ENCODE peak calls at places on chromosomes 6 and 20, in six cellular contexts. D is HCT116, E is GM23338, W is stomach, H is SK-N-SH, Z is sigmoid colon. Q is an unnamed sample.

GRCh38 chr6:48024956-48025355 is 86.0 kb downstream of the PTCHD4 start:
- DNase-seq in H (no peak), D (no peak), E (no peak), W (no peak), Z (no peak), Q (no peak)

GRCh38 chr20:35518975-35519374 is 10.5 kb downstream of the C20orf173 start:
- DNase-seq in D (no peak), W (no peak), E (no peak), Z (no peak), H (no peak), Q (no peak)

GRCh38 chr20:62367483-62368302 is 581 bp upstream of the LAMA5 start:
- DNase-seq in E (peak), W (peak), H (peak), D (no peak), Z (peak), Q (no peak)

GRCh38 chr20:56916345-56916622 is 287.2 kb downstream of the TFAP2C start:
- DNase-seq in E (no peak), Z (no peak), D (no peak), H (no peak), W (no peak), Q (no peak)

GRCh38 chr20:57743450-57744095 is 33.8 kb upstream of the PMEPA1 start:
- DNase-seq in D (no peak), W (no peak), E (no peak), Z (peak), H (no peak), Q (no peak)

GRCh38 chr6:168514216-168514615 is 73.2 kb downstream of the SMOC2 start:
- DNase-seq in W (peak), E (no peak), Z (peak), H (peak), D (no peak), Q (no peak)

GRCh38 chr6:16766043-16766521 is 4.8 kb upstream of the ATXN1 start:
- DNase-seq in W (no peak), Z (no peak), H (no peak), D (peak), E (no peak), Q (no peak)

GRCh38 chr6:158933075-158933474 is 66.9 kb downstream of the RSPH3 start:
- DNase-seq in Z (no peak), D (no peak), W (no peak), E (no peak), H (no peak), Q (no peak)

GRCh38 chr6:170281331-170282292 is 9.3 kb downstream of the DLL1 start:
- DNase-seq in H (no peak), E (no peak), D (no peak), Z (peak), W (peak), Q (no peak)
- TF ChIP-seq POLR2AphosphoS5 in H (no peak), E (no peak), D (no peak), Z (no peak), W (no peak), Q (no peak)

DNA sequence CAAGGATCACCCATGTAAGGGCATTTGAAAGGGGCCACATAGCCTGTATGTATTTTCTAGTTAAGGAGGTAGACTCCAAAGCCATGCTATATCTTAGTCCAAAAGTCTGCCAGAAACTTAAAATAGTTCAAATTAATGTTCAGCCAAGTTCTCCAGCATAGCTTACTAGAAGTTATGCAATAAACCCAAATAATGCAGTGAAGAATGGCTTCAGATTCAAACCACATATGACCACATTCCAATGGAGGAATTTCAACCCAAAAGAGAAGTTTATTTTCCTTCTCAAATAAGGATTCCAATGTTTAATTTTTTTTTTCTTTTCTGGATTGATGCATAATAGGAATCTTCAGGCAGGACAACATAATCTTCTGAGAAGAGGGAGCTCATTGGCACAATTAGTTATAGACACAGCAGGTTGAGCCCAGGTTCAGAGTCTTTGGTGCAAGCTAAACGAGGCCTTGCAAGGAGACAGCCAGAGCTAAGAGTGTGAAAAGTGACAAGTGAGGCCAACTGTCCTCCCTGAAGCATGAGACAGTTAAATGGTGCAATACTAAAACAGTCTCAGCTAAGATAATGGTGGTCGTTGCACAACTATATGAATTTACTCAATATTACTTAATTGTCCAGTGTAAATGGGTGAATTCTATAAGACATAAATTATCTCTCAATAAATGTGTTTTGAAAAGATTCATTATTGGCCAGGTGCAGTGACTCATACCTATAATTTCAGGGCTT is 598.8 kb upstream of the CDH4 start:
- DNase-seq in D (no peak), Z (no peak), H (no peak), W (no peak), E (no peak), Q (no peak)
- TF ChIP-seq POLR2AphosphoS5 in D (no peak), Z (no peak), H (no peak), W (no peak), E (no peak), Q (no peak)

DNA sequence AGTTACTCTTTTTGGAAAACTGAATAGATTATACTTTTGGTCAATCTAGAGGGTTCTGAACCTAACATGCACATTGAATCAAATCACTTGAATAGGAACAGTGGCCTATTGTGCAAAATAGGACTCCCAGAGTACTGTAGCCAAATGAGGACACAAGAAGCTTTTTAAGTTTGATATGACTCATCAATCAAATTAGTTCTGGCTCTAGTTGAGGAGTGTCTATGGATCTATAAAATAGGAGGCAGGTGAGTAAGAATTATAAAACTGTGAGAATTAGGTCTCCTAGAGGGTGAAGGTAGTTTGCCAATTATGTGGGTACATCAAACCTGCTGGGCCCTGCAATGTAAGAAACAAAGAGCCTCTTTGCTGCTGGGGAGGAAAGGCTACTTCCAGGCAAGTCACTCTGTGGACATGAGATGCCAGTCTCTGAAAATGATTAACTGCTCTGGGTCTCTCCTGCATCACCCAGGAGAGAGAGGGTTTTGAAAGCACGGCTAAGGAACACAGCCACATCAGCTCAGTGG is 112.3 kb downstream of the RCAN2 start:
- DNase-seq in E (no peak), Z (no peak), W (no peak), D (no peak), H (no peak), Q (no peak)
- TF ChIP-seq POLR2AphosphoS5 in E (no peak), Z (no peak), W (no peak), D (no peak), H (no peak), Q (no peak)

GRCh38 chr20:59146801-59147118 is 16.9 kb upstream of the ZNF831 start:
- DNase-seq in E (no peak), Z (no peak), W (no peak), H (peak), D (no peak), Q (no peak)

GRCh38 chr20:59149678-59150504 is 13.7 kb upstream of the ZNF831 start:
- DNase-seq in D (no peak), W (no peak), E (no peak), Z (no peak), H (no peak), Q (peak)

GRCh38 chr20:59147197-59147596 is 16.4 kb upstream of the ZNF831 start:
- DNase-seq in W (no peak), E (no peak), H (peak), D (no peak), Z (no peak), Q (no peak)

GRCh38 chr20:59150821-59151251 is 12.8 kb upstream of the ZNF831 start:
- DNase-seq in D (no peak), E (no peak), H (no peak), Z (no peak), W (no peak), Q (no peak)

GRCh38 chr20:59148713-59149493 is 14.7 kb upstream of the ZNF831 start:
- DNase-seq in H (no peak), D (no peak), E (no peak), Z (no peak), W (no peak), Q (no peak)
- TF ChIP-seq POLR2AphosphoS5 in H (no peak), D (no peak), E (no peak), Z (no peak), W (no peak), Q (no peak)

GRCh38 chr6:54916858-54917257 is 70.3 kb downstream of the FAM83B start:
- DNase-seq in D (peak), Z (no peak), H (no peak), E (no peak), W (no peak), Q (no peak)

GRCh38 chr6:54920628-54921027 is 74.1 kb downstream of the FAM83B start:
- DNase-seq in H (no peak), E (no peak), D (no peak), W (no peak), Z (no peak), Q (no peak)

GRCh38 chr6:54921891-54922290 is 75.3 kb downstream of the FAM83B start:
- DNase-seq in E (no peak), D (no peak), H (no peak), Z (no peak), W (no peak), Q (no peak)
- TF ChIP-seq POLR2AphosphoS5 in E (no peak), D (no peak), H (no peak), Z (no peak), W (no peak), Q (no peak)

Q was measured in GM12891.